ENCODE peak calls at places on chromosome 16, in four cellular contexts. F, B, P and I are unnamed samples.

GRCh38 chr16:79563919-79564318 is 36.6 kb downstream of the MAF start:
- DNase-seq in B (no peak), F (no peak), P (no peak), I (no peak)

GRCh38 chr16:29664133-29664912 is 1.3 kb downstream of the SPN start:
- DNase-seq in F (no peak), P (no peak), B (no peak), I (no peak)

GRCh38 chr16:25007284-25007984 is 7.7 kb downstream of the ARHGAP17 start:
- DNase-seq in P (no peak), B (no peak), F (no peak), I (no peak)

GRCh38 chr16:57518520-57518919 is 17.9 kb downstream of the CCDC102A start:
- DNase-seq in B (no peak), P (no peak), F (no peak), I (no peak)

GRCh38 chr16:27364493-27365141 is 37.4 kb upstream of the IL21R start:
- DNase-seq in B (no peak), P (peak; percentile 97), F (no peak), I (no peak)

GRCh38 chr16:79037429-79038373 is 562.8 kb downstream of the MAF start:
- DNase-seq in P (peak; percentile 44), B (no peak), F (no peak), I (no peak)

GRCh38 chr16:67552476-67552875 is 9.8 kb upstream of the CTCF start:
- DNase-seq in B (no peak), F (no peak), P (no peak), I (no peak)

GRCh38 chr16:71929048-71929447 is 33.7 kb downstream of the IST1 start:
- DNase-seq in F (no peak), P (no peak), B (no peak), I (no peak)

GRCh38 chr16:79607587-79607986 is 7.0 kb upstream of the MAF start:
- DNase-seq in F (no peak), P (no peak), B (no peak), I (no peak)

GRCh38 chr16:68238029-68238345 is 2.1 kb upstream of the ESRP2 start:
- DNase-seq in F (no peak), P (no peak), B (no peak), I (no peak)

GRCh38 chr16:87765473-87765775 is 362 bp downstream of the KLHDC4 start:
- DNase-seq in P (no peak), B (no peak), F (no peak), I (peak; percentile 62)

GRCh38 chr16:53872248-53873221 is 168.6 kb downstream of the FTO start:
- DNase-seq in F (no peak), P (no peak), B (no peak), I (no peak)

GRCh38 chr16:17224859-17225258 is 245.9 kb downstream of the XYLT1 start:
- DNase-seq in P (no peak), F (no peak), B (no peak), I (no peak)

GRCh38 chr16:84098939-84099338 is 17.8 kb downstream of the MBTPS1 start:
- DNase-seq in B (no peak), P (no peak), F (no peak), I (no peak)

GRCh38 chr16:55045329-55046145 is 114.9 kb downstream of the IRX5 start:
- DNase-seq in F (no peak), P (no peak), B (no peak), I (no peak)

GRCh38 chr16:13866073-13866472 is 53.9 kb upstream of the ERCC4 start:
- DNase-seq in B (peak; percentile 82), P (peak; percentile 86), F (no peak), I (peak; percentile 32)

GRCh38 chr16:55701442-55702319 is 45.9 kb downstream of the SLC6A2 start:
- DNase-seq in B (peak; percentile 73), F (no peak), P (peak; percentile 73), I (peak; percentile 65)

GRCh38 chr16:25709182-25709581 is 17.4 kb downstream of the HS3ST4 start:
- DNase-seq in B (no peak), F (no peak), P (no peak), I (no peak)

GRCh38 chr16:8474576-8474975 is 115.7 kb downstream of the TMEM114 start:
- DNase-seq in P (no peak), F (no peak), B (no peak), I (peak; percentile 51)

GRCh38 chr16:21590287-21590686 is 9.1 kb upstream of the METTL9 start:
- DNase-seq in P (no peak), B (no peak), F (no peak), I (no peak)
- H3K4me2 ChIP-seq in P (no peak overlapping the region), B (no peak overlapping the region), F (no peak overlapping the region), I (peak overlapping the region; percentile 45)

DNA sequence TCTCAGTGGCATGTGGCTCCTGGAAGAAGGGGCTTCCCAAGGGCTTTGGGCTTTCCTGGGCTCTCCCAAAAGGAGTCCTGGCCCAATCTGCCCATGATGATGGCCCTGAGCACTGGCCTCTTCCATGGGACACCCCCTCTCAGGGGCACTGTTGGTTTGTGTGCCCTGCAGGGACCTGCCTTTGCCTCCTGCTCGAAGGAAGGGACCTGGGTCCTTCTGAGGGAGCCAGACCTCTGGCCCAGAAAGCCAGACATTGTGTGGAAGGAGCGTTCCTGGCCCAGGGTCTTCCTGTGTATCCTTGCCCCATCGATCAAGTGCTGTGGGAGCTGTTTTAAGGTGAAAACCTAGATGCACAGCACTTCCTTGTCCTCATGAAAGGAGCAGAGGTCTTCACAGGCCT is 1689.3 kb downstream of the TP53TG3F start:
- DNase-seq in B (no peak), P (no peak), F (no peak), I (no peak)
- TF ChIP-seq YY1 in B (no peak), P (no peak), F (no peak), I (no peak)

DNA sequence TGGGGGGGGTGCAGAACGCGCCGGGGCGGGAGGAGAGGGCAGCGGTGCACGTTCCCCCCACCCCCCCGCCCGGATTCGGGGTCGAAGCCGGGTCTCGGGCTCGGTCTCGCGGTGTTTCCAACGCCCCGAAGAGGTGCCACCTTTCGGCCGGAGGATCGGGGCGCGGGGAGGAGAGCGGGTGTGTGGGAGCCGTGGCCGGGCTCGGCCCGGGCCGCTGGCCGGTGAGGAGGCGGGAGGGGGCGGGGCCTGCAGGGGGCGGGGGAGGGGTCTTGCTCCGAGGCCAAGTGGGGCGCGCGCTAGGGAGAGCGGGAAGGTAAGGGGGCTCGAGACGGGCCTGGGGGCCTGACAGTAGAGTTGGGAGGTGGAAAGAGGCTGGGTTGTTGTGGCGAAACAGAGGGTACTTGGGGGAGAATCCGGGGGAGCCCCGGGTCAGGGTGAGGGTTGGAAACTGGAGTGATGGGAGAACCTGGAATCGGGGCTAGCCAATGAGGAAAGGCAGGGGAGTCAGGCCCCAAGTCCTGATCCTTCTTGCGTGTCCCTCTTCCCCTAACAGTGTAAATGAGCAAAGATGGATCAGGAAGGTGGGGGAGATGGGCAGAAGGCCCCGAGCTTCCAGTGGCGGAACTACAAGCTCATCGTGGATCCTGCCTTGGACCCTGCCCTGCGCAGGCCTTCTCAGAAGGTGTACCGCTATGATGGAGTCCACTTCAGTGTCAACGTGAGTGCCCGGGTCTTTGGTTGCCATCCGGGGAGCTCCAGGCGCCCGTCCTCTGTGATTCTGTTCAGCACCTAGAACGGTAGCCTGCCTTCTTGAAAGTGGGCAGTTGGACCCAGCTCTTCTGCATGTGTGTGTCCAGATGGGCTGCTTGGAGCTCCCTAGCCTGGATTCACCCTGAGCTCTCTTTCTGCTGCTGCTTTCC is 870 bp downstream of the SETD1A start:
- DNase-seq in P (peak; percentile 71), F (no peak), B (peak; percentile 77), I (peak; percentile 93)
- TF ChIP-seq TCF12 in P (no peak), F (no peak), B (no peak), I (no peak)

DNA sequence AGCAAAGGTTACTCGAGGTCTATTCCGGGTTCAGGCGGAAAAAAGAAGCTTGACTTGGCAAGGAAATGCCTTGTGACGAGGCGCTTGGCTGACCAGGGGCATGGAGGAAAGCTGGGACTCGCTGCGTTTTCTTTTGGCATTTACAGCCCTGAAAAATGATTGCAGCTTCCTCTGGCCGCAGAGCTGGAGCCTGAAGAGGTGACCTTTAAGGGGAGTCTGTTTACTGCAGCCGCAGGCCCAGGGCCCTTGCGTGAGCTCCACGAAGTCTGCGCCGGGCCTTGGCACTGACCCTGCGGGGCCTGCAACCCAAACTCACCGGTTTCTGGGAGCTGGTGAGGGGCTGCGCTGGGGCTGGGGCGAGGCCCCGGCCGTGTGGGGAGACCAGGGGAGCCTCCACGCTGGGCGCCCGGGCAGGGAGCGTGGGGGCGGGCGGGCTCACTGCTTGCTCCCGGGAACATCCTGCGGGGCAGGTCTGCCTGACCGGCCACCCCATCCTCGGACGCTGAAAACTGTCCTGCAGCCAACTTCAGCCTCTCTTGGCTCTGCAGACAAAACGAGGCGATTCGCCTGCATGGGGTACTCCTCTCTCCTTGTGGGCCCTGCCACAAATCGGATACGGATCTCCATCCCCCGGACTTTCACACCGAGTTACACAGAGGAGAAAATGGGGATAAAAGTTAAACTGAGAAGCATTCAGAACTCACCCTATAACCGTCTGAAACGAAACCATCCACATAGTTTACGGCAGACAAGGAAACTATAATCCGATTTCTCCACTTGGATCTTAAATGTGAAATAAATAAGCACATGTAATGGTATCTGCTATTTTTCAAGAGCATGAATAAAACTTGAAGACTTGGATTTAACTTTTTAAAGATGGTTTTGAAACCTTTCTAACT is 206.3 kb upstream of the FOXF1 start:
- DNase-seq in P (no peak), F (no peak), B (no peak), I (no peak)
- H3K4me2 ChIP-seq in P (no peak overlapping the region), F (no peak overlapping the region), B (no peak overlapping the region), I (peak overlapping the region; percentile 76)